ENCODE peak calls at places on chromosomes 5 and 9, in four cellular contexts. One of them, this sample, is unnamed.

GRCh38 chr9:63816742-63817621 is 1468.0 kb downstream of the FOXD4L5 start:
- DNase-seq in mammary epithelial cell: peak; percentile 99
- DNase-seq in A549: peak; percentile 52
- DNase-seq in IMR-90: peak; percentile 82
- DNase-seq in this sample: peak; percentile 54

GRCh38 chr5:111071413-111071812 is at the start of gene TSLP:
- DNase-seq in mammary epithelial cell: no peak
- DNase-seq in A549: no peak
- DNase-seq in IMR-90: no peak
- DNase-seq in this sample: no peak

GRCh38 chr5:59133801-59134261 is 551.0 kb downstream of the RAB3C start:
- DNase-seq in mammary epithelial cell: peak; percentile 37
- DNase-seq in A549: peak; percentile 87
- DNase-seq in IMR-90: peak; percentile 91
- DNase-seq in this sample: no peak

GRCh38 chr5:61919920-61920319 is 386.1 kb upstream of the KIF2A start:
- DNase-seq in mammary epithelial cell: peak; percentile 94
- DNase-seq in A549: peak; percentile 60
- DNase-seq in IMR-90: no peak
- DNase-seq in this sample: no peak

GRCh38 chr5:197892-198489 is 6.7 kb downstream of the LRRC14B start:
- DNase-seq in mammary epithelial cell: no peak
- DNase-seq in A549: no peak
- DNase-seq in IMR-90: no peak
- DNase-seq in this sample: no peak

GRCh38 chr5:74540582-74540981 is 99.9 kb downstream of the ENC1 start:
- DNase-seq in mammary epithelial cell: no peak
- DNase-seq in A549: no peak
- DNase-seq in IMR-90: no peak
- DNase-seq in this sample: no peak

GRCh38 chr9:110502842-110503241 is 76.7 kb downstream of the SVEP1 start:
- DNase-seq in mammary epithelial cell: peak; percentile 20
- DNase-seq in A549: no peak
- DNase-seq in IMR-90: peak; percentile 30
- DNase-seq in this sample: no peak

GRCh38 chr9:69393425-69393824 is 68.4 kb downstream of the ENTREP1 start:
- DNase-seq in mammary epithelial cell: no peak
- DNase-seq in A549: no peak
- DNase-seq in IMR-90: no peak
- DNase-seq in this sample: no peak

GRCh38 chr5:171927345-171927941 is 79.0 kb downstream of the FBXW11 start:
- DNase-seq in mammary epithelial cell: no peak
- DNase-seq in A549: no peak
- DNase-seq in IMR-90: peak; percentile 22
- DNase-seq in this sample: no peak

GRCh38 chr5:139549162-139549894 is 11.8 kb upstream of the UBE2D2 start:
- DNase-seq in mammary epithelial cell: no peak
- DNase-seq in A549: no peak
- DNase-seq in IMR-90: no peak
- DNase-seq in this sample: no peak

GRCh38 chr5:168446987-168447386 is 39.3 kb upstream of the RARS1 start:
- DNase-seq in mammary epithelial cell: no peak
- DNase-seq in A549: no peak
- DNase-seq in IMR-90: no peak
- DNase-seq in this sample: no peak

GRCh38 chr5:72410896-72411295 is 90.7 kb downstream of the PTCD2 start:
- DNase-seq in mammary epithelial cell: no peak
- DNase-seq in A549: no peak
- DNase-seq in IMR-90: peak; percentile 70
- DNase-seq in this sample: no peak

GRCh38 chr5:148011407-148012124 is 52.2 kb upstream of the SPINK5 start:
- DNase-seq in mammary epithelial cell: peak; percentile 92
- DNase-seq in A549: no peak
- DNase-seq in IMR-90: peak; percentile 9
- DNase-seq in this sample: no peak

GRCh38 chr5:101658433-101658832 is 637.7 kb downstream of the SLCO4C1 start:
- DNase-seq in mammary epithelial cell: no peak
- DNase-seq in A549: peak; percentile 40
- DNase-seq in IMR-90: no peak
- DNase-seq in this sample: no peak

GRCh38 chr5:53480474-53481353 is at the start of gene FST:
- DNase-seq in mammary epithelial cell: peak; percentile 35
- DNase-seq in A549: no peak
- DNase-seq in IMR-90: peak; percentile 36
- DNase-seq in this sample: no peak

GRCh38 chr5:75156585-75156984 is 80.1 kb downstream of the ANKRD31 start:
- DNase-seq in mammary epithelial cell: peak; percentile 19
- DNase-seq in A549: peak; percentile 17
- DNase-seq in IMR-90: no peak
- DNase-seq in this sample: no peak

GRCh38 chr5:119678351-119679028 is 49.1 kb downstream of the FAM170A start:
- DNase-seq in mammary epithelial cell: no peak
- DNase-seq in A549: no peak
- DNase-seq in IMR-90: no peak
- DNase-seq in this sample: no peak

GRCh38 chr9:93902780-93903655 is 52.1 kb downstream of the BARX1 start:
- DNase-seq in mammary epithelial cell: no peak
- DNase-seq in A549: no peak
- DNase-seq in IMR-90: no peak
- DNase-seq in this sample: no peak

GRCh38 chr9:133428579-133429215 is 6.5 kb downstream of the ADAMTS13 start:
- DNase-seq in mammary epithelial cell: no peak
- DNase-seq in A549: peak; percentile 46
- DNase-seq in IMR-90: no peak
- DNase-seq in this sample: no peak

GRCh38 chr9:86685556-86685955 is 261.8 kb downstream of the GAS1 start:
- DNase-seq in mammary epithelial cell: no peak
- DNase-seq in A549: no peak
- DNase-seq in IMR-90: peak; percentile 34
- DNase-seq in this sample: no peak

GRCh38 chr5:15026506-15026905 is 154.9 kb upstream of the ANKH start:
- DNase-seq in mammary epithelial cell: no peak
- DNase-seq in A549: no peak
- DNase-seq in IMR-90: no peak
- DNase-seq in this sample: no peak

GRCh38 chr9:116482740-116483139 is 204.4 kb upstream of the TRIM32 start:
- DNase-seq in mammary epithelial cell: no peak
- DNase-seq in A549: no peak
- DNase-seq in IMR-90: no peak
- DNase-seq in this sample: no peak

DNA sequence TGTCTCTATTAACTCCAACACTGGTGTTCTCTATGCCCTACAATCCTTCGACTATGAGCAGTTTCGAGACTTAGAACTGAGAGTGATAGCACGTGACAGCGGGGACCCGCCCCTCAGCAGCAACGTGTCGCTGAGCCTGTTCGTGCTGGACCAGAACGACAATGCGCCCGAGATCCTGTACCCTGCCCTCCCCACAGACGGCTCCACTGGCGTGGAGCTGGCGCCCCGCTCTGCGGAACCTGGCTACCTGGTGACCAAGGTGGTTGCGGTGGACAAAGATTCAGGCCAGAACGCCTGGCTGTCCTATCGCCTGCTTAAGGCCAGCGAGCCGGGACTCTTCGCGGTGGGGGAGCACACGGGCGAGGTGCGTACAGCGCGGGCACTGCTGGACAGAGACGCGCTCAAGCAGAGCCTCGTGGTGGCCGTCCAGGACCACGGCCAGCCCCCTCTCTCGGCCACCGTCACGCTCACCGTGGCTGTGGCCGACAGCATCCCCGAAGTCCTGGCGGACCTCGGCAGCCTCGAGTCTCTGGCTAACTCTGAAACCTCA is 2.0 kb downstream of the PCDHGA11 start:
- DNase-seq in mammary epithelial cell: no peak
- DNase-seq in A549: no peak
- DNase-seq in IMR-90: no peak
- DNase-seq in this sample: no peak
- H3K9me3 ChIP-seq in mammary epithelial cell: peaks cover 63% of the 10 kb centered on the region
- H3K9me3 ChIP-seq in A549: peaks cover 81% of the 10 kb centered on the region
- H3K9me3 ChIP-seq in IMR-90: peaks cover 62% of the 10 kb centered on the region
- H3K9me3 ChIP-seq in this sample: peaks cover 9% of the 10 kb centered on the region

GRCh38 chr5:3268760-3269330 is 326.8 kb upstream of the IRX1 start:
- DNase-seq in mammary epithelial cell: no peak
- DNase-seq in A549: no peak
- DNase-seq in IMR-90: no peak
- DNase-seq in this sample: no peak

GRCh38 chr5:3266861-3267260 is 328.8 kb upstream of the IRX1 start:
- DNase-seq in mammary epithelial cell: no peak
- DNase-seq in A549: no peak
- DNase-seq in IMR-90: no peak
- DNase-seq in this sample: no peak

GRCh38 chr5:3262451-3262850 is 333.2 kb upstream of the IRX1 start:
- DNase-seq in mammary epithelial cell: no peak
- DNase-seq in A549: no peak
- DNase-seq in IMR-90: no peak
- DNase-seq in this sample: no peak

GRCh38 chr5:3265131-3265885 is 330.3 kb upstream of the IRX1 start:
- DNase-seq in mammary epithelial cell: no peak
- DNase-seq in A549: no peak
- DNase-seq in IMR-90: no peak
- DNase-seq in this sample: no peak

GRCh38 chr5:3265936-3266335 is 329.7 kb upstream of the IRX1 start:
- DNase-seq in mammary epithelial cell: no peak
- DNase-seq in A549: no peak
- DNase-seq in IMR-90: no peak
- DNase-seq in this sample: no peak
- H3K9me3 ChIP-seq in mammary epithelial cell: peaks cover 3% of the 10 kb centered on the region
- H3K9me3 ChIP-seq in A549: no peaks in the 10 kb centered on the region
- H3K9me3 ChIP-seq in IMR-90: peaks cover 45% of the 10 kb centered on the region
- H3K9me3 ChIP-seq in this sample: no peaks in the 10 kb centered on the region

GRCh38 chr9:2276296-2276695 is 261.1 kb downstream of the SMARCA2 start:
- DNase-seq in mammary epithelial cell: no peak
- DNase-seq in A549: no peak
- DNase-seq in IMR-90: no peak
- DNase-seq in this sample: no peak

GRCh38 chr9:2267171-2267740 is 252.1 kb downstream of the SMARCA2 start:
- DNase-seq in mammary epithelial cell: no peak
- DNase-seq in A549: no peak
- DNase-seq in IMR-90: no peak
- DNase-seq in this sample: no peak

GRCh38 chr9:2269778-2270177 is 254.6 kb downstream of the SMARCA2 start:
- DNase-seq in mammary epithelial cell: no peak
- DNase-seq in A549: no peak
- DNase-seq in IMR-90: no peak
- DNase-seq in this sample: no peak

GRCh38 chr9:2274762-2275161 is 259.6 kb downstream of the SMARCA2 start:
- DNase-seq in mammary epithelial cell: no peak
- DNase-seq in A549: no peak
- DNase-seq in IMR-90: no peak
- DNase-seq in this sample: no peak

GRCh38 chr9:2271426-2271825 is 256.3 kb downstream of the SMARCA2 start:
- DNase-seq in mammary epithelial cell: peak; percentile 4
- DNase-seq in A549: peak; percentile 39
- DNase-seq in IMR-90: no peak
- DNase-seq in this sample: no peak
- H3K9me3 ChIP-seq in mammary epithelial cell: no peaks in the 10 kb centered on the region
- H3K9me3 ChIP-seq in A549: no peaks in the 10 kb centered on the region
- H3K9me3 ChIP-seq in IMR-90: no peaks in the 10 kb centered on the region
- H3K9me3 ChIP-seq in this sample: no peaks in the 10 kb centered on the region

GRCh38 chr5:179118338-179118737 is 58.2 kb downstream of the ZNF354C start:
- DNase-seq in mammary epithelial cell: peak; percentile 2
- DNase-seq in A549: no peak
- DNase-seq in IMR-90: no peak
- DNase-seq in this sample: no peak

GRCh38 chr5:179119415-179120170 is 59.4 kb downstream of the ZNF354C start:
- DNase-seq in mammary epithelial cell: no peak
- DNase-seq in A549: no peak
- DNase-seq in IMR-90: no peak
- DNase-seq in this sample: no peak

GRCh38 chr5:179120951-179121666 is 60.9 kb downstream of the ZNF354C start:
- DNase-seq in mammary epithelial cell: no peak
- DNase-seq in A549: no peak
- DNase-seq in IMR-90: no peak
- DNase-seq in this sample: no peak

GRCh38 chr5:179120421-179120861 is 60.3 kb downstream of the ZNF354C start:
- DNase-seq in mammary epithelial cell: no peak
- DNase-seq in A549: no peak
- DNase-seq in IMR-90: no peak
- DNase-seq in this sample: no peak

GRCh38 chr5:179118756-179119414 is 58.7 kb downstream of the ZNF354C start:
- DNase-seq in mammary epithelial cell: no peak
- DNase-seq in A549: no peak
- DNase-seq in IMR-90: no peak
- DNase-seq in this sample: no peak
- H3K9me3 ChIP-seq in mammary epithelial cell: peaks cover 64% of the 10 kb centered on the region
- H3K9me3 ChIP-seq in A549: peaks cover 18% of the 10 kb centered on the region
- H3K9me3 ChIP-seq in IMR-90: peaks cover 17% of the 10 kb centered on the region
- H3K9me3 ChIP-seq in this sample: no peaks in the 10 kb centered on the region

GRCh38 chr5:178381921-178382688 is 149.5 kb upstream of the PHYKPL start:
- DNase-seq in mammary epithelial cell: no peak
- DNase-seq in A549: no peak
- DNase-seq in IMR-90: no peak
- DNase-seq in this sample: no peak
- H3K9me3 ChIP-seq in mammary epithelial cell: peaks cover 35% of the 10 kb centered on the region
- H3K9me3 ChIP-seq in A549: no peaks in the 10 kb centered on the region
- H3K9me3 ChIP-seq in IMR-90: peaks cover 26% of the 10 kb centered on the region
- H3K9me3 ChIP-seq in this sample: no peaks in the 10 kb centered on the region

GRCh38 chr5:158224200-158224599 is 365.3 kb upstream of the CLINT1 start:
- DNase-seq in mammary epithelial cell: no peak
- DNase-seq in A549: no peak
- DNase-seq in IMR-90: no peak
- DNase-seq in this sample: no peak
- H3K9me3 ChIP-seq in mammary epithelial cell: no peaks in the 10 kb centered on the region
- H3K9me3 ChIP-seq in A549: no peaks in the 10 kb centered on the region
- H3K9me3 ChIP-seq in IMR-90: no peaks in the 10 kb centered on the region
- H3K9me3 ChIP-seq in this sample: no peaks in the 10 kb centered on the region

GRCh38 chr9:15240927-15241326 is 66.1 kb downstream of the TTC39B start:
- DNase-seq in mammary epithelial cell: no peak
- DNase-seq in A549: no peak
- DNase-seq in IMR-90: no peak
- DNase-seq in this sample: no peak

GRCh38 chr9:15231788-15232635 is 75.0 kb downstream of the TTC39B start:
- DNase-seq in mammary epithelial cell: peak; percentile 16
- DNase-seq in A549: peak; percentile 67
- DNase-seq in IMR-90: no peak
- DNase-seq in this sample: no peak

GRCh38 chr9:15238646-15239045 is 68.4 kb downstream of the TTC39B start:
- DNase-seq in mammary epithelial cell: no peak
- DNase-seq in A549: no peak
- DNase-seq in IMR-90: no peak
- DNase-seq in this sample: no peak

GRCh38 chr9:15239816-15240215 is 67.2 kb downstream of the TTC39B start:
- DNase-seq in mammary epithelial cell: no peak
- DNase-seq in A549: no peak
- DNase-seq in IMR-90: no peak
- DNase-seq in this sample: no peak

DNA sequence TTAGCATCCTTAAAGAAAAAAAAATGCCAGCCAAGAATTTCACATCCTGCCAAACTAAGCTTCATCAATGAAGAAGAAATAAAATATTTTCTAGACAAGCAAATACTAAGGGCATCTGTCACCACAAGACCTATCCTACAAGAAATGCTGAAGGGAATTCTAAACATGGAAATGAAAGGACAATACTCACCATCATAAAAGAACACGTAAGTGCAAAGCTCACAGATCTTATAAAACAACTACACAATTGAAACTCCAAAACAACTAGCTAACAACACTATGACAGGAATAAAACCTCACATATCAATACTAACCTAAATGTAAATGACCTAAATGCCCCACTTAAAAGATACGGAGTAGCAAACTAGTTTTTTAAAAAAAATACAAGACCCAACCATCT is 71.4 kb downstream of the TTC39B start:
- DNase-seq in mammary epithelial cell: no peak
- DNase-seq in A549: no peak
- DNase-seq in IMR-90: no peak
- DNase-seq in this sample: no peak
- H3K9me3 ChIP-seq in mammary epithelial cell: peaks cover 5% of the 10 kb centered on the region
- H3K9me3 ChIP-seq in A549: no peaks in the 10 kb centered on the region
- H3K9me3 ChIP-seq in IMR-90: no peaks in the 10 kb centered on the region
- H3K9me3 ChIP-seq in this sample: peaks cover 4% of the 10 kb centered on the region

This sample was measured in T-helper 17 cell.